ENCODE peak calls at places on chromosomes 2 and 18, in nine cellular contexts. H is PC-9; Z is stimulated activated CD8-positive, alpha-beta memory T cell treated with anti-CD3 and anti-CD28 coated beads, Interleukin-15, amount 100 ng/mL, for 24 hours; D is kidney; O is EH; A is DMS153; N is fibroblast of the conjunctiva; J is SJCRH30; F is AG04449. U is an unnamed sample.

GRCh38 chr2:83665894-83666293 is 793.2 kb downstream of the SUCLG1 start:
- DNase-seq in Z (no peak), H (no peak), D (no peak), A (peak), J (no peak), O (peak), F (peak), N (no peak), U (no peak)

GRCh38 chr18:69402219-69402989 is 1.7 kb downstream of the DOK6 start:
- DNase-seq in D (no peak), Z (no peak), O (no peak), H (no peak), F (no peak), J (no peak), N (no peak), A (no peak), U (no peak)

GRCh38 chr2:96894151-96894531 is 24.3 kb upstream of the SEMA4C start:
- DNase-seq in H (no peak), J (no peak), F (no peak), N (no peak), D (no peak), O (no peak), Z (no peak), A (no peak), U (no peak)

GRCh38 chr2:9071032-9071431 is 67.5 kb upstream of the MBOAT2 start:
- DNase-seq in A (no peak), F (no peak), H (peak), J (no peak), O (peak), D (no peak), N (no peak), Z (no peak), U (peak)

GRCh38 chr18:22705328-22705727 is 227.8 kb upstream of the RBBP8 start:
- DNase-seq in H (no peak), O (peak), J (no peak), A (no peak), N (no peak), F (peak), D (no peak), Z (no peak), U (peak)

GRCh38 chr2:37670378-37671012 is 947 bp downstream of the CDC42EP3 start:
- DNase-seq in A (no peak), O (peak), H (no peak), N (no peak), F (no peak), J (peak), D (no peak), Z (no peak), U (no peak)

GRCh38 chr18:62716679-62717058 is 1.3 kb downstream of the PHLPP1 start:
- DNase-seq in O (peak), H (peak), F (no peak), Z (no peak), A (peak), D (peak), J (peak), N (no peak), U (no peak)

GRCh38 chr18:63157293-63158011 is 162.1 kb downstream of the BCL2 start:
- DNase-seq in F (no peak), A (peak), D (no peak), J (no peak), Z (no peak), H (no peak), N (no peak), O (no peak), U (no peak)

GRCh38 chr2:215728504-215729065 is 284.8 kb downstream of the MREG start:
- DNase-seq in J (peak), O (peak), H (no peak), Z (no peak), D (no peak), F (peak), A (no peak), N (peak), U (peak)

GRCh38 chr2:49753344-49753930 is 599.1 kb upstream of the FSHR start:
- DNase-seq in D (no peak), H (no peak), N (no peak), J (peak), A (peak), O (no peak), F (no peak), Z (no peak), U (no peak)

GRCh38 chr2:40511661-40512213 is 59.8 kb upstream of the SLC8A1 start:
- DNase-seq in J (no peak), O (peak), H (no peak), Z (no peak), D (no peak), F (peak), A (no peak), N (peak), U (peak)

GRCh38 chr2:196324212-196324611 is 152.8 kb upstream of the STK17B start:
- DNase-seq in Z (no peak), H (no peak), D (no peak), F (no peak), N (no peak), J (no peak), A (no peak), O (peak), U (peak)

GRCh38 chr2:26561918-26562810 is 79.0 kb downstream of the CIB4 start:
- DNase-seq in H (peak), O (peak), D (peak), F (no peak), N (no peak), Z (peak), A (peak), J (peak), U (no peak)

GRCh38 chr18:13268035-13268700 is 49.6 kb downstream of the LDLRAD4 start:
- DNase-seq in O (peak), A (no peak), Z (no peak), H (no peak), N (no peak), F (no peak), J (no peak), D (peak), U (no peak)

GRCh38 chr2:37188570-37188969 is at the start of gene SULT6B1:
- DNase-seq in F (no peak), J (no peak), O (no peak), Z (no peak), N (no peak), D (no peak), H (no peak), A (no peak), U (no peak)

U was measured in HFFc6.